ENCODE peak calls at places on chromosomes 7 and 10, in eight cellular contexts. G is A549; F is neural progenitor cell; C is NT2/D1; P is CD8-positive, alpha-beta memory T cell; W is IMR-90; A is Peyer's patch; H is GM23338. Q is an unnamed sample. For H3K4me1, the result is how much of the 10 kb centered on the place peaks cover.

GRCh38 chr10:51615764-51616298 is 83.6 kb downstream of the CSTF2T start:
- DNase-seq in G (no peak), F (no peak), C (no peak), P (no peak), W (no peak), A (no peak), H (no peak), Q (no peak)

GRCh38 chr7:101957733-101958525 is 140.5 kb downstream of the CUX1 start:
- DNase-seq in G (no peak), F (no peak), C (no peak), P (no peak), W (no peak), A (no peak), H (no peak), Q (no peak)

GRCh38 chr10:73785721-73786511 is 510 bp downstream of the ZSWIM8 start:
- DNase-seq in G (no peak), F (peak), C (no peak), P (peak), W (peak), A (peak), H (peak), Q (no peak)

GRCh38 chr10:110912374-110912773 is 6.6 kb downstream of the BBIP1 start:
- DNase-seq in G (no peak), F (no peak), C (no peak), P (no peak), W (peak), A (no peak), H (no peak), Q (no peak)

GRCh38 chr10:42962120-42962901 is 114.6 kb upstream of the RET start:
- DNase-seq in G (no peak), F (no peak), C (no peak), P (no peak), W (no peak), A (peak), H (no peak), Q (no peak)

GRCh38 chr7:116776610-116777289 is 85.6 kb upstream of the CAPZA2 start:
- DNase-seq in G (peak), F (no peak), C (no peak), P (no peak), W (peak), A (no peak), H (no peak), Q (no peak)

GRCh38 chr7:20795881-20796280 is 9.2 kb upstream of the SP8 start:
- DNase-seq in G (no peak), F (peak), C (no peak), P (no peak), W (no peak), A (no peak), H (peak), Q (no peak)

GRCh38 chr10:75613685-75614587 is 182.5 kb downstream of the LRMDA start:
- DNase-seq in G (no peak), F (peak), C (no peak), P (no peak), W (no peak), A (no peak), H (no peak), Q (no peak)

GRCh38 chr10:116096501-116096900 is 176.5 kb downstream of the GFRA1 start:
- DNase-seq in G (no peak), F (no peak), C (no peak), P (no peak), W (no peak), A (no peak), H (no peak), Q (no peak)

GRCh38 chr7:152756126-152756525 is 3.4 kb upstream of the ACTR3B start:
- DNase-seq in G (no peak), F (no peak), C (no peak), P (no peak), W (peak), A (no peak), H (no peak), Q (no peak)

GRCh38 chr7:155362380-155363145 is 64.9 kb downstream of the INSIG1 start:
- DNase-seq in G (no peak), F (no peak), C (no peak), P (no peak), W (no peak), A (no peak), H (no peak), Q (no peak)

GRCh38 chr10:43389867-43390266 is 18.4 kb downstream of the FXYD4 start:
- DNase-seq in G (no peak), F (no peak), C (no peak), P (no peak), W (no peak), A (peak), H (no peak), Q (no peak)

GRCh38 chr10:16227674-16228073 is 209.1 kb upstream of the PTER start:
- DNase-seq in G (no peak), F (no peak), C (no peak), P (no peak), W (no peak), A (no peak), H (no peak), Q (no peak)

GRCh38 chr10:16232441-16232840 is 204.4 kb upstream of the PTER start:
- DNase-seq in G (no peak), F (no peak), C (no peak), P (no peak), W (no peak), A (no peak), H (no peak), Q (no peak)

DNA sequence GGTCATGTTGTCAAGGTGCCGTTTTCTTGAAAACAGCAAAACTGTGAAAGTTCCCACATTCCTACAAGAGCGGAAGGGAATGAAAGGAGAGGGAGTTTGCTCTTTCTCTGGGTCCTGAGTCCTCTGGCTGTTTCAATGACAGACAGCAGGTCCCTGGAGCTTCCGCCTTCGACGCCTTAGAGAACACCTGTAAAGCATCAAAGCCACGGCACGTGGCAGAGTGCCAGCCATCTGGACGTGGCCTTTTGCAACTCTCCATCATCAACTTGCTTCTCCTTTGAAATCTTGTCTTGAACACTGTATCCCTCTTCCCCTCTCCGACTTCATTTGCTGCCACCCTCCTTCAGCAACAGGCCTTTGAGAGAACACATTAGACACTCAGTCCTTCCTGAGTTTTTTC is 205.1 kb upstream of the PTER start:
- DNase-seq in G (no peak), F (no peak), C (no peak), P (no peak), W (no peak), A (no peak), H (no peak), Q (no peak)
- H3K4me1 ChIP-seq in G (under half), F (under half), C (under half), P (under half), W (under half), A (under half), H (under half), Q (under half)

GRCh38 chr10:5494611-5495010 is 4.8 kb downstream of the CALML5 start:
- DNase-seq in G (no peak), F (no peak), C (no peak), P (no peak), W (no peak), A (no peak), H (no peak), Q (no peak)
- H3K4me1 ChIP-seq in G (under half), F (under half), C (under half), P (under half), W (under half), A (under half), H (under half), Q (under half)

DNA sequence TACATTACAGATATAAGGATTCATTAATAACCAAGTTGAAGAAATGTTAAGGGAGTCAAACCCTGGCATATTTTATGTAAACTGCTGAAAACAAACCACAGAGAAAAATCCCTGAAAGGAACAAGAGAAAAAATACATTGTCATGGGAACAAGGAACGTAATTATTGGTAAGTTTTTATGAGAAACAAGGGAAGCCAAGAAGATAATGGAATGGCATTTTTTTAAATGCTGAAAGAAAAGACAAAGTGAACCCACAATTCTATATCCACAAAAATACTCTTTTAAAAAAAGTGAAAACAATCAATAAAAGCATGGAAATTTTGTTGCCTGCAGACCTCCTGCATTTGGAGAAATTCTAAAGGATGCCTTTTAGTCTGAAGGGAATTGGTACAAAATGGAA is 136.4 kb downstream of the CD36 start:
- DNase-seq in G (no peak), F (no peak), C (no peak), P (no peak), W (no peak), A (no peak), H (no peak), Q (no peak)
- H3K4me1 ChIP-seq in G (half or more), F (under half), C (under half), P (under half), W (under half), A (under half), H (under half), Q (under half)

DNA sequence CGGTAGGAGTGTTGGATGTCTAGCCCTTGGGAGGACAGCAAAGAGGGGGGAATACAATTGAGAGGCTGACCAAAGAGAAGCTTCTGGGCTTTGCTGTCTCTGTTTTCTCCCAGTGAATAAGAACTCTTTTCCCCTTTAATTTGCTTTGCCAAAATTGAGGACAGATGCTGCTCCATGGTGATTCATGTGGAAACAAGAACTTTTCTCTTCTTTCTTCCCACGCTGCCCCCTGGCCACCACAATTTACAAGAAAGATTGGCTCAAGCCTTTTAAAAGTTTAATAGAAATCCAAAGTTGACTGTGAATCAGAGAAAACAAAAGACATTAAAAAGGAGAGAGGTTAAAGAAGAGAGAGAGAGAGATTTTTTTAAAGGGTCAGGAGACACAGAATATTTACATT is 49.0 kb downstream of the PRR15 start:
- DNase-seq in G (no peak), F (no peak), C (no peak), P (no peak), W (no peak), A (no peak), H (no peak), Q (no peak)
- H3K4me1 ChIP-seq in G (under half), F (under half), C (under half), P (under half), W (under half), A (under half), H (under half), Q (under half)

DNA sequence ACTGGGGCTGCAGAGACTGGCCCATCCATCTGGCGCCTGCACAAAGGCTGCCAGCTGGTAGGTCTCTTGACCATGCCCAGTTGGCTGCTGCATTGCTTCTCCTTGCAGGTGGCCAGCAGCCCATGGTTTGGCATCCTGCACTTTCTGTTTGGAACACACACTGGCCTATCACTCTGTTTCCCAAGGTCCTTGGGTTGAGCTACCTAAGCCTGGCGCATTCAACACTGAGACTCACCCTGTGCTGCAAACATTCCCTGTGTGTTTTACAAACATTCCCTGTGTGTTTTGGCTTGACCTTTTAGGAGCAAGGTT is 55.5 kb downstream of the TACR2 start:
- DNase-seq in G (no peak), F (no peak), C (no peak), P (no peak), W (no peak), A (no peak), H (no peak), Q (no peak)
- H3K4me1 ChIP-seq in G (half or more), F (under half), C (under half), P (half or more), W (under half), A (under half), H (under half), Q (under half)

GRCh38 chr7:1386623-1387220 is 72.5 kb downstream of the MICALL2 start:
- DNase-seq in G (no peak), F (no peak), C (no peak), P (no peak), W (no peak), A (no peak), H (no peak), Q (no peak)
- H3K4me1 ChIP-seq in G (under half), F (under half), C (under half), P (under half), W (under half), A (under half), H (under half), Q (under half)

GRCh38 chr7:157627033-157627432 is 290.2 kb downstream of the DNAJB6 start:
- DNase-seq in G (no peak), F (no peak), C (no peak), P (no peak), W (no peak), A (no peak), H (no peak), Q (no peak)
- H3K4me1 ChIP-seq in G (under half), F (under half), C (under half), P (under half), W (under half), A (under half), H (under half), Q (under half)

DNA sequence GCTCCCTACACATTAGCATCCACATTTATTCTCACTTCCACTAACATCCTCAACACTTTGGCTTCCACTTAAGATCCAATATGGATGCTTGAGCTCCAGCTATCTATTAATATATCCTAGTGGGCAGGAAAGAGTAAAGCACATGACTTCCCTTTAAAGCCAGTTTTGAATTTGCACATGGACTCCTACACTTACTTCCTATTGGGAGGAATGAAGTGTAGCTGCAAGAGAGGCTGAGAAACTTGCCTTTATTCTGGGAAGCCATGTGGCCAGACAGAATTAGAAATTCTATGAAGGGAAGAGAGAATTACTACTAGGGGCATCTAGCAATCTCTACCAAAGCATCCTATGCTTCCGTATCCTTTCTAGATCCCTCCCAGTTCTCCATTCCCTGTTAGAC is 3.0 kb upstream of the TSPAN14 start:
- DNase-seq in G (no peak), F (no peak), C (no peak), P (no peak), W (no peak), A (no peak), H (no peak), Q (no peak)
- H3K4me1 ChIP-seq in G (under half), F (under half), C (under half), P (under half), W (under half), A (under half), H (under half), Q (under half)

DNA sequence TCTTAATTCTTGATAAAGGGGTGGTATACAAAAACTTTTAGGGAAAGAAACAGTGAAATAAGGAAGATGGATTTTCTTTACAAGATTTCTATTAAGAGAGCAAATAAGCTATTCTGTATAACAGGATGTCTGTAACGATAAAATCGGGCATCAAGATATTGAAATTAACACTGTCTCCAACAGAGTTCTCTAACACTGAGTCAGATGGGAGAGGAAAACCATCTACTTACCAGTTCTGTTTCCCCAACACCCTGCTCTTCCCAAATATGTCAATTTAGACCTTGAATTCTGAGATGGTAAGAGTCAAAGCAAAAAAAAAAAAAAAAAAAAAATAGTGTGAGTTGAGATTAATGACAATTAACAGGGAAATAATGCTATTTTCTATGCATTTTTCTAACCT is 23.0 kb downstream of the SMURF1 start:
- DNase-seq in G (no peak), F (no peak), C (no peak), P (no peak), W (no peak), A (no peak), H (no peak), Q (no peak)
- H3K4me1 ChIP-seq in G (under half), F (under half), C (under half), P (under half), W (under half), A (under half), H (under half), Q (under half)